ENCODE peak calls at places on chromosomes 5 and 9, in four cellular contexts. J, N, A and D are unnamed samples.

GRCh38 chr9:16143310-16143709 is 590.5 kb downstream of the CCDC171 start:
- DNase-seq in N (no peak), A (peak; percentile 11), J (no peak), D (no peak)

GRCh38 chr9:81801190-81801589 is 111.8 kb upstream of the TLE1 start:
- DNase-seq in A (peak; percentile 51), N (no peak), J (no peak), D (no peak)

GRCh38 chr9:135369401-135369800 is 110.2 kb upstream of the PPP1R26 start:
- DNase-seq in J (no peak), N (no peak), A (no peak), D (no peak)

GRCh38 chr5:149719666-149720065 is 10.4 kb upstream of the PPARGC1B start:
- DNase-seq in A (no peak), J (no peak), N (no peak), D (no peak)

GRCh38 chr5:173020643-173021042 is 35.5 kb upstream of the CREBRF start:
- DNase-seq in A (no peak), J (no peak), N (no peak), D (no peak)

GRCh38 chr9:21317956-21318923 is 13.1 kb upstream of the IFNA5 start:
- DNase-seq in J (no peak), N (no peak), A (peak; percentile 50), D (peak; percentile 55)

GRCh38 chr9:74066128-74066527 is 431.0 kb upstream of the RORB start:
- DNase-seq in A (no peak), J (no peak), N (no peak), D (no peak)

GRCh38 chr9:70701163-70701562 is 286.7 kb upstream of the KLF9 start:
- DNase-seq in N (no peak), J (no peak), A (no peak), D (no peak)

GRCh38 chr9:69223605-69224004 is 49.5 kb downstream of the TJP2 start:
- DNase-seq in A (peak; percentile 70), J (peak; percentile 28), N (peak; percentile 42), D (peak; percentile 74)

DNA sequence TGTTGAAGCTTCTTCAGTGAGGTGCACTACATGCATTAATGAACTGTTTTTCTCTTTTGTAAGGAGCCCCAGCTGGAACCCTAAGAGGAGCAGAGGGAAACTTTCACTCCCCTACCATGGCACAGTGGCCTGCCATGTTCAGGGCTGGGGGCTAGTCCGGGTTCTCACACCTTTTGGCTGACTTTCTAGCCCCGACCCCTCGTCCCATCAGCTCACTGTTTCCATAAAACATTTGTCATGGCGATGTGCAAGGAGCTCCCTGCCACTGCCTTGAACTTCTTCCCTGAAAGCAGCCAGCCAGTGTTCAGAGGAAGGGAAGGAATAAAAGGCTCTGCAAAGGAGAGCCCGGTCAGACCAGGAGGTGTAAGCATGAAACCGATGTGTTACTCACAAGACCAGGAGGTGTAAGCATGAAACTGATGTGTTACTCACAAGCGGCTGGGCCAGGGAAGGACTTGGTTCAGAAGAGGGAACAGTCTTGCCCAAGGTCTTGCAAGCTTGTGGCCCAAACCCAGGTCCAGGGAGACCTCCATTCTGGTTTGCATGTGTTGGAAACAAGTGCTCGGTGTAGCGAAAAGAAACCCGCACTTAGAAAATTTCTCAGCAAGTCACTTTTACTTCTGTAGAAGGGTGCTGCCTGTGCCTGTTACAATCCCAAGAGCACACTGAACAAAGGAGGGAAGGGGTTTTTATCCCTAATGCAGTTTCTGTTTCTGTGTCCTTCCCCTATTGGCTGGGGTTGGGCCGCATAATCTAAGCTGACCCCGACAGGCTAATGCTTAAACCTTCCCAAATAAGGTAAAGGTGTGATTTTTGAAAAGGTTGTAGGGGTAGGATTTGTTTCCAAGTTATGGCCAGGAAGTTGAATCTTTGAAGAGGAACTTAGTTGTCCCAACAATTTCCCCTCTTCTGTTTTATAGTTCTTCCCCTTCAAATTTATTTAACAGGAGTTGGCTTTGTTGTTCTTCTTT is 3.4 kb upstream of the ABO start:
- DNase-seq in A (no peak), J (no peak), N (no peak), D (no peak)
- TF ChIP-seq POLR2A in A (no peak), J (no peak), N (no peak), D (no peak)

GRCh38 chr9:27457445-27457844 is 66.6 kb upstream of the IFNK start:
- DNase-seq in A (no peak), J (no peak), N (no peak), D (peak; percentile 47)

GRCh38 chr9:27467486-27467885 is 56.6 kb upstream of the IFNK start:
- DNase-seq in A (no peak), J (no peak), N (no peak), D (no peak)

GRCh38 chr9:27460225-27461023 is 63.7 kb upstream of the IFNK start:
- DNase-seq in N (peak; percentile 41), J (no peak), A (no peak), D (peak; percentile 57)

GRCh38 chr9:27462846-27463245 is 61.2 kb upstream of the IFNK start:
- DNase-seq in J (no peak), A (no peak), N (no peak), D (no peak)

DNA sequence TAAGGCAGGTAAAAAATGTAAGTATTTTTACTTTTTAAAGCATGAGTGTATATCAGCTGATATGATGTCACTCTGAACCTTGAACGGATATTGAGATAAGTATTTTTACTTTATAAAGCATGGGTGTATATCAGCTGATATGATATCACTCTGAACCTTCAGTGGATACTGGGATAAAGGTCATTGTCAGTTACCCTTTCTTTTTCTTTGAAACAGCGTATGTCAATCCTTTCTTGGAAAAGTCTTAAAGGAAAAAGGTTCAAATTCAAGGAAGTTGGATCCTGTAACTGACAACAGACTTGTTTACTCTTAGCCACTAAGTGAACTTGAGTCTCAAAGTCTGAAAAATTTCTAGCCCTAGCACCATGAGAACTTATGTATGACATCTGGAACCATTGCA is 61.7 kb upstream of the IFNK start:
- DNase-seq in A (no peak), N (no peak), J (no peak), D (peak; percentile 83)
- TF ChIP-seq POLR2A in A (no peak), N (no peak), J (no peak), D (no peak)

GRCh38 chr9:133122167-133122550 is 1.1 kb upstream of the RALGDS start:
- DNase-seq in A (no peak), N (no peak), J (no peak), D (no peak)

GRCh38 chr9:133119039-133119438 is 2.0 kb downstream of the RALGDS start:
- DNase-seq in J (no peak), A (no peak), N (no peak), D (no peak)

GRCh38 chr9:133121200-133122166 is at the start of gene RALGDS:
- DNase-seq in J (peak; percentile 56), A (peak; percentile 75), N (peak; percentile 94), D (peak; percentile 97)

GRCh38 chr9:133119461-133120342 is 1.3 kb downstream of the RALGDS start:
- DNase-seq in J (no peak), N (no peak), A (peak; percentile 4), D (no peak)

GRCh38 chr9:133120343-133121199 is 469 bp downstream of the RALGDS start:
- DNase-seq in J (no peak), N (no peak), A (no peak), D (no peak)
- TF ChIP-seq POLR2A in J (peak; percentile 37), N (no peak), A (no peak), D (peak; percentile 21)

GRCh38 chr9:114503522-114504340 is 1.5 kb downstream of the WHRN start:
- DNase-seq in A (no peak), N (no peak), J (no peak), D (no peak)

GRCh38 chr9:114507726-114508125 is 2.5 kb upstream of the WHRN start:
- DNase-seq in A (peak; percentile 16), J (no peak), N (peak; percentile 28), D (no peak)

GRCh38 chr9:114506082-114506390 is 763 bp upstream of the WHRN start:
- DNase-seq in J (no peak), A (no peak), N (no peak), D (no peak)

GRCh38 chr9:114504341-114505186 is 709 bp downstream of the WHRN start:
- DNase-seq in J (peak; percentile 18), A (peak; percentile 19), N (peak; percentile 38), D (no peak)

GRCh38 chr9:114505187-114506081 is at the start of gene WHRN:
- DNase-seq in N (peak; percentile 95), A (peak; percentile 76), J (peak; percentile 60), D (peak; percentile 27)
- TF ChIP-seq POLR2A in N (no peak), A (peak; percentile 87), J (no peak), D (no peak)

GRCh38 chr5:140639093-140639821 is at the start of gene TMCO6:
- DNase-seq in N (peak; percentile 99), J (peak; percentile 73), A (peak; percentile 89), D (peak; percentile 99)
- TF ChIP-seq POLR2A in N (peak; percentile 29), J (peak; percentile 68), A (no peak), D (peak; percentile 67)

GRCh38 chr9:134325813-134326753 is at the start of gene RXRA:
- DNase-seq in A (peak; percentile 80), J (no peak), N (peak; percentile 84), D (peak; percentile 91)
- TF ChIP-seq POLR2A in A (peak; percentile 84), J (peak; percentile 42), N (peak; percentile 87), D (peak; percentile 54)

GRCh38 chr9:35757527-35758275 is 3.6 kb upstream of the MSMP start:
- DNase-seq in N (peak; percentile 63), J (no peak), A (no peak), D (no peak)
- TF ChIP-seq POLR2A in N (no peak), J (peak; percentile 52), A (no peak), D (peak; percentile 48)

DNA sequence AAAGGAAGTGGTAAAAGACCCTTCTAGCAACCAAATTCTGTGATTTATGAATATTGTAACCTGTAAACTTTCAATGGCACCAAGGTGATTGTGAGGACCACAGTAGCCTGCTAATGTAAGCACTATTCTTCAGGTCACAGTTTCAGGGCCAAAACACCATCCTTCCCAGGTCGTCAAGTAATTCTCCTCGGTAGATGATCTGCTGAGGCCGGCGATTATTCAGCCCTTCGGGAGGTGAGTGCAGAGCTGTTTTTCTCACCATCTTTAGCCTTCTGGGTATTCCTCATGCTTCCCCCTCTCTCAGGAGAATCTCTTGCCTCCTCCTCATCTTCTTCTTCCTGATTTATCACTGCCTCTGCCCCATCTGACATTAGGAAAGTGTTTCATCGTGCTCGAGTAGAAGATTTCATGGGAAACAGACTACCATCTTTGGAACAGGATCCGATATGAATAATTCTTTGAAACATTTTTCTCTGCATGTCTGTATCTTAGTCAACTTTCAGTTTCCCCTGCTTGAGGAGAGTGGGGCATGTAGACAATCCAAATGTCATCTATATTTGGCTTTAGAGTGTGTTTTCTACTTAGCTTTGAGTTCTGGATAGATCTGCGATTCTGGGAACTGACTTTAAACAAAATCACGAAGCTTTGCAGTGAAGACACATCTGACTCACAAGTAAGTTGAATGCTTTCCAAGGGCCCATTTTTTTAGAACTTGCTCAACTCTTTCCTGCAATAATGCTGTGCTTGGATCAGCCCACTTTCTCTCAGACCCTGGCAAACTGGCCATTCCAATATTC is 173.9 kb downstream of the AOPEP start:
- DNase-seq in N (no peak), J (no peak), A (peak; percentile 97), D (no peak)
- TF ChIP-seq POLR2A in N (no peak), J (no peak), A (peak; percentile 43), D (no peak)

DNA sequence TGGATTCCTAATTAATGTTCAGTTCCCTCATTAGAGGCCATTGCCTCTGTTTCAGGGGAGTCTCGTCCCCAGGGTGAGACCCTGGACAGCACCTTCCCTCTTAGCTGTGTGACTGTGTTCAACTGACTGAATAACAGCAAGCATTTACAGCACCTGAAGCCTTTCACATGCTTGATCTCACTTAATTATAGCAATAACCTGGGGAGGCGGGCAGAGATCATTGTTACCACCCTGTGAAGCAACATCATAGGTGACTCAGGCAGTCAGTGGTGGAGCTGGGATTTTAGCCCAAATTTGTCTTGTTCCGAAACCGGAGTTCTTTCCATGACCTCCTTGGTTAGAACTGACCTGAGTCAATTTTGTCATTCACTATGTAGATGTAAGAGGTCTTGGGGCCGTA is 105.2 kb upstream of the RAD23B start:
- DNase-seq in N (no peak), A (no peak), J (no peak), D (no peak)
- TF ChIP-seq POLR2A in N (no peak), A (no peak), J (no peak), D (no peak)